ENCODE peak calls at places on chromosomes 16 and 17, in five cellular contexts. S is AG04450; Y is CD8-positive, alpha-beta T cell; R is lung; P is HCT116. K is an unnamed sample. For H3K9me3, the result is how much of the 10 kb centered on the place peaks cover.

GRCh38 chr16:88650749-88651275 is at the start of gene CYBA:
- DNase-seq in S (no peak), Y (peak), R (peak), P (peak), K (peak)

GRCh38 chr17:63431939-63432804 is 13.9 kb downstream of the CYB561 start:
- DNase-seq in S (no peak), Y (no peak), R (no peak), P (no peak), K (no peak)

GRCh38 chr17:19370493-19370960 is 7.8 kb upstream of the MAPK7 start:
- DNase-seq in S (no peak), Y (no peak), R (no peak), P (no peak), K (no peak)

GRCh38 chr17:49748791-49749190 is 15.1 kb downstream of the FAM117A start:
- DNase-seq in S (no peak), Y (peak), R (no peak), P (no peak), K (no peak)

GRCh38 chr16:1580956-1581355 is 30.9 kb downstream of the IFT140 start:
- DNase-seq in S (no peak), Y (no peak), R (no peak), P (no peak), K (no peak)

GRCh38 chr16:87226926-87227650 is 90.1 kb downstream of the C16orf95 start:
- DNase-seq in S (peak), Y (no peak), R (no peak), P (no peak), K (no peak)

GRCh38 chr17:21275579-21276339 is 8.8 kb upstream of the MAP2K3 start:
- DNase-seq in S (no peak), Y (peak), R (peak), P (no peak), K (peak)

GRCh38 chr17:77810536-77810935 is 148.0 kb upstream of the TNRC6C start:
- DNase-seq in S (no peak), Y (no peak), R (no peak), P (no peak), K (peak)

GRCh38 chr16:72355561-72355960 is 183.6 kb upstream of the PMFBP1 start:
- DNase-seq in S (no peak), Y (no peak), R (no peak), P (no peak), K (no peak)

GRCh38 chr16:1317479-1318267 is 8.2 kb downstream of the UBE2I start:
- DNase-seq in S (no peak), Y (no peak), R (no peak), P (no peak), K (no peak)

GRCh38 chr16:7849891-7850290 is 517.2 kb downstream of the RBFOX1 start:
- DNase-seq in S (no peak), Y (no peak), R (no peak), P (no peak), K (no peak)

GRCh38 chr16:66189951-66190350 is 176.5 kb upstream of the CDH5 start:
- DNase-seq in S (peak), Y (no peak), R (peak), P (no peak), K (no peak)

GRCh38 chr17:78397681-78398101 is 19.2 kb downstream of the PGS1 start:
- DNase-seq in S (no peak), Y (no peak), R (no peak), P (no peak), K (no peak)

GRCh38 chr16:72042157-72042660 is 12.1 kb upstream of the HP start:
- DNase-seq in S (no peak), Y (no peak), R (no peak), P (no peak), K (no peak)

GRCh38 chr17:7841309-7841621 is 7.2 kb downstream of the KDM6B start:
- DNase-seq in S (no peak), Y (no peak), R (no peak), P (no peak), K (no peak)

GRCh38 chr16:81620029-81620428 is 159.1 kb upstream of the PLCG2 start:
- DNase-seq in S (no peak), Y (no peak), R (no peak), P (no peak), K (no peak)

GRCh38 chr17:75557075-75557851 is 30.3 kb upstream of the MYO15B start:
- DNase-seq in S (no peak), Y (no peak), R (peak), P (no peak), K (no peak)

GRCh38 chr16:4944333-4945281 is 7.7 kb upstream of the PPL start:
- DNase-seq in S (peak), Y (no peak), R (peak), P (peak), K (peak)

GRCh38 chr17:50270430-50271172 is 3.7 kb upstream of the TMEM92 start:
- DNase-seq in S (peak), Y (no peak), R (peak), P (no peak), K (no peak)

GRCh38 chr17:78000351-78000750 is 41.8 kb downstream of the TNRC6C start:
- DNase-seq in S (no peak), Y (no peak), R (no peak), P (no peak), K (peak)

GRCh38 chr16:21242756-21243155 is 9.3 kb downstream of the ANKS4B start:
- DNase-seq in S (no peak), Y (no peak), R (no peak), P (no peak), K (no peak)

GRCh38 chr17:31825961-31826691 is 32.9 kb downstream of the COPRS start:
- DNase-seq in S (no peak), Y (no peak), R (no peak), P (no peak), K (no peak)

GRCh38 chr17:3848229-3848628 is 2.2 kb upstream of the NCBP3 start:
- DNase-seq in S (no peak), Y (no peak), R (no peak), P (no peak), K (no peak)

GRCh38 chr17:9519873-9520272 is 55.7 kb downstream of the STX8 start:
- DNase-seq in S (no peak), Y (no peak), R (no peak), P (no peak), K (no peak)

GRCh38 chr17:77269696-77270681 is 129.2 kb downstream of the SEC14L1 start:
- DNase-seq in S (no peak), Y (no peak), R (no peak), P (no peak), K (no peak)

GRCh38 chr16:2016407-2016922 is 3.1 kb upstream of the NPW start:
- DNase-seq in S (no peak), Y (no peak), R (no peak), P (no peak), K (peak)

GRCh38 chr16:84234656-84235285 is 5.0 kb downstream of the KCNG4 start:
- DNase-seq in S (no peak), Y (no peak), R (no peak), P (no peak), K (no peak)

GRCh38 chr17:9468532-9468931 is 107.1 kb downstream of the STX8 start:
- DNase-seq in S (no peak), Y (no peak), R (no peak), P (no peak), K (no peak)

GRCh38 chr16:53789159-53789558 is 85.2 kb downstream of the FTO start:
- DNase-seq in S (peak), Y (no peak), R (no peak), P (no peak), K (no peak)

GRCh38 chr17:63707151-63707550 is 7.2 kb upstream of the LIMD2 start:
- DNase-seq in S (no peak), Y (no peak), R (no peak), P (no peak), K (no peak)

GRCh38 chr17:7852919-7853692 is 1.8 kb upstream of the TMEM88 start:
- DNase-seq in S (no peak), Y (no peak), R (no peak), P (no peak), K (no peak)

DNA sequence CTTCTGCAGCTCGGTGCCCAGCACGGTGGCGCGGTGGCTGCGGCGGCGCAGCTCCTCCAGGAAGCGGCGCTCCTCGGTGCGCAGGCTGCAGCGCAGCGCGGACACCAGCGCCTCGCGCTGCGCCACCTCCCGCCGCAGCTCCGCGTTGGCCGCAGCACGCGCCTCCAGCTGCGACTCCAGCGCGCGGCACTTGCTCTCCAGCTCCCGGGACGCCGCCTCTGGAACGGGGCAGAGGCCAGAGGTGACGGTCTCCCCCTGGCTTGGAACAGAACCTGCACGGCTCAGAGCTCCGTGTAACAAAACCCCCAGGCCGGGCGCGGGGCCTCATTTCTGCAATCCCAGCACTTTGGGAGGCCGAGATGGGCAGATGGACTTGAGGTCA is 13.2 kb upstream of the CLUH start:
- DNase-seq in S (no peak), Y (no peak), R (no peak), P (no peak), K (peak)
- TF ChIP-seq CTCF in S (no peak), Y (no peak), R (no peak), P (no peak), K (peak)

DNA sequence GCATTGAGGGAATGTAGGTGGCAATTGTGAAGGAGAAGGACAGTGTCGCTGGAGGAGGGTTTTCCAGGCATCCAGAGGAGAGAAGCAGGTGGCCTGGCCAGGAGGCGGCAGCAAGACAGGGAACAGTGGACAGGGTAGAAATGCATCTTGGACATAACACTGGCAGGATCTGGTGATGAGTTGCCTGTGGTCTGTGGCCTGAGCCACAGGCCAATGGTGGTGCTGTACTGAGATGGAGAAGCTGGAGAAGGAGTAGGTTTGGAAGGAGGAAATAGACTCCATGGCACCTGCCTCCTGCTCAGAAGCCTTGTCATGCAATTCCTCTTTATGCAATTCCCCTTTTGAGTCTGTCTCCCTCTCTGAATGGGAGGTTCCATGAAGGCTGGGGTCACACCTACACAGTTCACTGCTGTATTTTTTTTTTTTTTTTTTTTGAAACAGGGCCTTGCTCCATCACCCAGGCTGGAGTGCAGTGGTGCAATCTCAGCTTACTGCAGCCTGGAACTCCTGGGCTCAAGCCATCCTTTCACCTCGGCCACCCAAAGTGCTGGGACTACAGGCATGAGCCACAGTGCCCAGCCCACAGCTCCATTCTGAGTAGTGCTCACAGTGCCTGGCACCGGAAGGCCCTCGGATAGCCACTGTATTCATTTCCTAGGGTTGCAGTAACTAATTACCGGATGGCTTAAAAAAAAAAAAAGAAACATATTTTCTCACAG is 13.5 kb upstream of the CACNG4 start:
- DNase-seq in S (no peak), Y (no peak), R (no peak), P (no peak), K (no peak)
- H3K27ac ChIP-seq in S (peak), Y (no peak), R (no peak), P (peak), K (no peak)

GRCh38 chr17:44663095-44663494 is 6.8 kb downstream of the MEIOC start:
- DNase-seq in S (no peak), Y (no peak), R (no peak), P (no peak), K (no peak)
- H3K9me3 ChIP-seq in S (under half), Y (under half), R (under half), P (under half), K (under half)

DNA sequence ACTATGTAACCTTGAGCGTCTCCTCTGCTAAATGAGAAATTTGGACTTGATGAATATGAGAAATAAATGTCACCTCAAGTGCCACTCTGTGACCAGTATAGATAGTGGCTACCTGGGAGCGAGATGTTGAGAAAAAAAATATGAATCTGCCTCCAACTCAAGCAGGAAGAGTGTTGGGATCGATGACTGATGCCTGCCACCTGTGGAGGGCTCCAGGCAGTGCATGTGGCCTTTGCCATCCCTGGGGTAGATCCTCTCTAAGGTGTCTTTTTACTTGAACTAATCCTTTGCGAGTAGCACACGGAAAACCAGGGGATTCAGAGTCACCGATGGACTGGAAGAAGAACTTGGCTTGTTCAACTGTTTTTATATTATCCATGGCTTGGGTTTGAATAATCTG is 9.4 kb downstream of the CCDC182 start:
- DNase-seq in S (no peak), Y (no peak), R (no peak), P (peak), K (peak)
- TF ChIP-seq CTCF in S (peak), Y (peak), R (no peak), P (peak), K (peak)

GRCh38 chr16:56931769-56932587 is at the start of gene HERPUD1:
- DNase-seq in S (peak), Y (peak), R (peak), P (peak), K (peak)

GRCh38 chr16:56932588-56933265 is 785 bp downstream of the HERPUD1 start:
- DNase-seq in S (no peak), Y (peak), R (peak), P (peak), K (peak)

GRCh38 chr16:56929639-56930038 is 2.3 kb upstream of the HERPUD1 start:
- DNase-seq in S (no peak), Y (no peak), R (no peak), P (no peak), K (no peak)

GRCh38 chr16:56931253-56931768 is 631 bp upstream of the HERPUD1 start:
- DNase-seq in S (no peak), Y (no peak), R (no peak), P (no peak), K (peak)

DNA sequence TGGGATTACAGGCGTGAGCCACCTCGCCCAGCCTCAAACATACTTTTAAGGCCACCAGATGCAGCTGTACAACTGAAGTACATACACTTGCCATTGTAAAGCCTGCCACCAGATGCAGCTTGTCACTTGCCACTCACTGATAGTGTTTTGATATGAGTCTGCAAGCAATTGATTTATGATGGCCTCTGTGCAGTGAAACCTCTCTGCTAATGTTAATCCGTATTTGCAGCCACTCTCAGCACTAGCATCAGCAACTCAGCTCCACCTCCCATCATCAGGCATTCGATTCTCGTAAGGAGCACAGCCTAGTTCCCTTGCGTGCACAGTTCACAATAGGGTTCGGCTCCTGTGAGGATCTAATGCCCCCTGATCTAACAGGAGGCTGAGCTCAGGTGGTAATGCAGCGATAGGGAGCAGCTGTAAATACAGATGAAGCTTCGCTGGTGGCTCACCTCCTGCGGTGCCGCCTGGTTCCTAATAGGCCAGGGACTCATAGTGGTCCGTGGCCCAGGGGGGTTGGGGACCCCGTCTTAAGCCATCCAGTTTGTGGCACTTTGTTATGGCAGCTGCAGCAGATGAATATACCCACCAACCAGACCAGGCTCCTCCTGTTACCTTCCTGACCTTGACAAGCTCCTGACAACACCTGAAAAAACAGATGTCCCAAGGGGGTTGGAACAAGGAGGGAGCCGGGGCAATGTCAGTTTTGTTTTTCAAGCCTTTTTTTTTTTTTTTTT is 1.3 kb upstream of the HERPUD1 start:
- DNase-seq in S (no peak), Y (no peak), R (no peak), P (no peak), K (no peak)
- H3K27ac ChIP-seq in S (no peak), Y (no peak), R (peak), P (no peak), K (peak)

GRCh38 chr17:72118588-72119279 is 2.1 kb upstream of the SOX9 start:
- DNase-seq in S (peak), Y (no peak), R (peak), P (peak), K (peak)

GRCh38 chr17:72116692-72117469 is 3.9 kb upstream of the SOX9 start:
- DNase-seq in S (no peak), Y (no peak), R (no peak), P (no peak), K (no peak)

GRCh38 chr17:72119280-72119962 is 1.4 kb upstream of the SOX9 start:
- DNase-seq in S (no peak), Y (no peak), R (no peak), P (no peak), K (no peak)

GRCh38 chr17:72117470-72117747 is 3.4 kb upstream of the SOX9 start:
- DNase-seq in S (no peak), Y (no peak), R (no peak), P (no peak), K (no peak)

DNA sequence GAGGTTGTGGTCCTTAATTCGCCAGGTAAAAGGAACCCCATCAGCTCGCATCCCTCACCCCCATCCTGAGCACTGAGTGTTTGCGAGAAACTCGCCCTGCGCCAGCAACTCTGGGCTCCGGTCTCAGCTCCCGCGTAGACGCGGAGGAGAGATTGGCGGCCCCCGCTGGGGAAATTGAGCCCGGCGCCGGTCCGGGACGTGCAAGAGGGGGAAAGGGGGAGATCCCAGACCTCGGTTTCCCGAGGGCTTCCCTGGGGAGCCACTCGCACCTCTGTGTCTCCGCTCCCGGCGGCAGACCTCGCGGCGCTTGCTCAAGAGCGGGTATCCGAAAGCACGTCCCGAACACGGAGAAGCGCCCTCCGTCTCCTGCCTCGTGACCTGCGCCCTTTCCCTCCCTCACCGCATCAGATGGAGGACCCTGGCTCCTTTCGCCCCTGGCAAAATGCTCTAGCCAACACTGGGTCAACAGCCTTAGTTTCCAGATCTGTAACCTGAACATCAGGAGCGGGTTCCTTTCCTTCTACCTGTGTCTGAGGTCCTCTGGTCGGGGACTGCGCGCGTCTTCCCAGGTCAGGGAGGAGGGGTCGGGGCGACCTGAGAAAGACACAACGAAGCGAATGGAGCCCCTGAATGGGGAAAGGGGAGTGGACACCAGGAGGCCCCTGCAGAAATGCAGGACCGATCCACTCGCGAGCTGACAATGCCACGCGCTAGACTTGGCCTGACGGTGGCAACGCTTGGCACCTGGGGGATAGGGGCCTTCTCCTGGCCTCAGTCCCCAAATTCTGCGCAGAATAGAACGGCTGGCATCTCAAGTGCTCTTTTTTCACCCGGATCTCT is 2.9 kb upstream of the SOX9 start:
- DNase-seq in S (no peak), Y (no peak), R (no peak), P (no peak), K (no peak)
- H3K9me3 ChIP-seq in S (under half), Y (under half), R (under half), P (under half), K (under half)

DNA sequence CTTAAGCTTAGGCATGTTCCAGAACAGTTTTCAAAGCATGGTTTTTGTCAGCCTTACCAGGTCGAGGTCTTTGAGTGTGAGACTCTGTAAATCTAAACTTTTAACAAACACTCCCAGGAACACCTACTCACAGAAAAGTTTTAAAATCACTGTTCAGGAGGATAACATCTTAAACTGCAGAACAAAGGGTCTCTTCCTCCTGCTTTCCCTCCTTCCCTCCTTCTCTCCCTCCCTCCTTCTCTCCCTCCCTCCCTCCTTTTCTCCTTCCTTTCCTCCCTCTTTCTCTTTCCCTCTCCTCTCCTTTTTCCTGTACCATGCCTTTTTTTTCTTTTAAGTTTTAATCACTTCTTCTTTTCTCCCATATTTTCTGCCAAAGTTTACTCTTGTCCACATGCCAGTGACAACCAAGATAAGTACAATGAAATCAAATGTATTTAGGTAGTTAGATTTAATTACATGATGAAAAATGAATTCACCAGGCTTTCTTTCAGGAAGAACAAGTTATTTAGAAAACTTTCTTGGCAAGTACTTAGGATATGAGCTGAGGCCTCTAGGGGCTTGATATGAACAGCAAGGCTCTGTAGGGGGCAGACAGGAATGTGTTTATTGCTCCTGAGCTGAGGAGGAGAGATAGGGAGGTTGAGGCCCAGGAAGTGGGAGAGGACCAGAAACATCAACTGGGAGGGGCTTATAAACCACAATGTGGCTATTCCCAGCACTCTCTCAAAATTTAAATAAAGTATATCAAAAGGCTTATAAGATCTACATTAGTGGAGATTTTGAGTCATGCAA is 153.7 kb upstream of the MAF start:
- DNase-seq in S (no peak), Y (no peak), R (no peak), P (no peak), K (peak)
- TF ChIP-seq CTCF in S (no peak), Y (peak), R (no peak), P (no peak), K (no peak)